ENCODE peak calls at places on chromosomes 12 and 14, in four cellular contexts. One of them, this sample, is unnamed.

GRCh38 chr12:69274861-69275260 is 35.5 kb downstream of the CPSF6 start:
- DNase-seq in non-pigmented ciliary epithelial cell: no peak
- DNase-seq in NCI-H446 treated with DMSO at 0.1 percent for 48 hours: peak; percentile 27
- DNase-seq in D341Med: no peak
- DNase-seq in this sample: no peak

GRCh38 chr14:103522649-103523582 is at the start of gene CKB:
- DNase-seq in non-pigmented ciliary epithelial cell: no peak
- DNase-seq in NCI-H446 treated with DMSO at 0.1 percent for 48 hours: peak; percentile 71
- DNase-seq in D341Med: peak; percentile 96
- DNase-seq in this sample: no peak

GRCh38 chr12:105761075-105761474 is 377.7 kb downstream of the NUAK1 start:
- DNase-seq in non-pigmented ciliary epithelial cell: no peak
- DNase-seq in NCI-H446 treated with DMSO at 0.1 percent for 48 hours: no peak
- DNase-seq in D341Med: no peak
- DNase-seq in this sample: no peak

GRCh38 chr12:50960130-50960529 is 7.8 kb downstream of the HIGD1C start:
- DNase-seq in non-pigmented ciliary epithelial cell: no peak
- DNase-seq in NCI-H446 treated with DMSO at 0.1 percent for 48 hours: no peak
- DNase-seq in D341Med: no peak
- DNase-seq in this sample: peak; percentile 4

GRCh38 chr14:91367173-91368171 is 50.1 kb downstream of the CCDC88C start:
- DNase-seq in D341Med: no peak
- DNase-seq in non-pigmented ciliary epithelial cell: peak; percentile 41
- DNase-seq in NCI-H446 treated with DMSO at 0.1 percent for 48 hours: no peak
- DNase-seq in this sample: peak; percentile 82

GRCh38 chr12:102300824-102301461 is 103.3 kb upstream of the PMCH start:
- DNase-seq in NCI-H446 treated with DMSO at 0.1 percent for 48 hours: no peak
- DNase-seq in non-pigmented ciliary epithelial cell: peak; percentile 19
- DNase-seq in D341Med: peak; percentile 44
- DNase-seq in this sample: no peak

GRCh38 chr12:130838284-130838950 is 633 bp downstream of the STX2 start:
- DNase-seq in NCI-H446 treated with DMSO at 0.1 percent for 48 hours: no peak
- DNase-seq in non-pigmented ciliary epithelial cell: no peak
- DNase-seq in D341Med: peak; percentile 72
- DNase-seq in this sample: no peak

GRCh38 chr14:71365305-71365865 is 458.1 kb downstream of the PCNX1 start:
- DNase-seq in D341Med: no peak
- DNase-seq in non-pigmented ciliary epithelial cell: no peak
- DNase-seq in NCI-H446 treated with DMSO at 0.1 percent for 48 hours: no peak
- DNase-seq in this sample: no peak

GRCh38 chr12:53295070-53295890 is at the start of gene PFDN5:
- DNase-seq in NCI-H446 treated with DMSO at 0.1 percent for 48 hours: peak; percentile 69
- DNase-seq in D341Med: peak; percentile 92
- DNase-seq in non-pigmented ciliary epithelial cell: peak; percentile 73
- DNase-seq in this sample: peak; percentile 82

GRCh38 chr12:50506753-50507473 is 2.1 kb downstream of the DIP2B start:
- DNase-seq in non-pigmented ciliary epithelial cell: no peak
- DNase-seq in D341Med: no peak
- DNase-seq in NCI-H446 treated with DMSO at 0.1 percent for 48 hours: no peak
- DNase-seq in this sample: no peak

GRCh38 chr12:27979145-27979544 is 6.6 kb upstream of the PTHLH start:
- DNase-seq in NCI-H446 treated with DMSO at 0.1 percent for 48 hours: no peak
- DNase-seq in D341Med: no peak
- DNase-seq in non-pigmented ciliary epithelial cell: no peak
- DNase-seq in this sample: no peak

GRCh38 chr14:91140672-91141071 is 26.8 kb downstream of the DGLUCY start:
- DNase-seq in non-pigmented ciliary epithelial cell: no peak
- DNase-seq in D341Med: peak; percentile 62
- DNase-seq in NCI-H446 treated with DMSO at 0.1 percent for 48 hours: peak; percentile 39
- DNase-seq in this sample: no peak

This sample was measured in astrocyte of the cerebellum.